ENCODE peak calls at places on chromosomes 4 and X, in five cellular contexts. L is hepatocyte, G is upper lobe of right lung, B is mammary epithelial cell, R is IMR-90. E is an unnamed sample. For H3K4me1, the result is how much of the 10 kb centered on the place peaks cover.

GRCh38 chr4:23877758-23878229 is 12.1 kb downstream of the PPARGC1A start:
- DNase-seq in L (peak), G (no peak), B (no peak), R (peak), E (no peak)

GRCh38 chrX:126551725-126552312 is 795 bp downstream of the DCAF12L1 start:
- DNase-seq in L (no peak), G (no peak), B (no peak), R (no peak), E (no peak)

GRCh38 chr4:80125252-80126177 is 52.5 kb upstream of the ANTXR2 start:
- DNase-seq in L (no peak), G (no peak), B (peak), R (peak), E (no peak)

GRCh38 chr4:91631335-91631734 is 672.4 kb upstream of the GRID2 start:
- DNase-seq in L (no peak), G (no peak), B (no peak), R (no peak), E (no peak)

GRCh38 chr4:70654605-70655011 is 11.7 kb downstream of the JCHAIN start:
- DNase-seq in L (no peak), G (no peak), B (no peak), R (peak), E (no peak)

GRCh38 chr4:76061421-76061820 is 13.1 kb upstream of the ART3 start:
- DNase-seq in L (no peak), G (no peak), B (no peak), R (no peak), E (no peak)

GRCh38 chr4:45662996-45663395 is 460.9 kb downstream of the GABRG1 start:
- DNase-seq in L (peak), G (no peak), B (peak), R (no peak), E (peak)

GRCh38 chr4:149347139-149347538 is 468.5 kb downstream of the IQCM start:
- DNase-seq in L (no peak), G (no peak), B (no peak), R (peak), E (no peak)

GRCh38 chrX:57669961-57670360 is 10.1 kb downstream of the NLRP2B start:
- DNase-seq in L (no peak), G (no peak), B (no peak), R (no peak), E (no peak)

GRCh38 chr4:1655676-1656075 is 28.4 kb downstream of the FAM53A start:
- DNase-seq in L (no peak), G (no peak), B (no peak), R (no peak), E (no peak)

GRCh38 chr4:83320548-83320947 is 14.1 kb downstream of the HPSE start:
- DNase-seq in L (no peak), G (peak), B (peak), R (peak), E (peak)

GRCh38 chrX:69128573-69128972 is 36.7 kb downstream of the PJA1 start:
- DNase-seq in L (no peak), G (peak), B (no peak), R (no peak), E (no peak)

GRCh38 chr4:95023110-95023509 is 265.4 kb downstream of the BMPR1B start:
- DNase-seq in L (no peak), G (no peak), B (no peak), R (peak), E (no peak)

GRCh38 chr4:185589067-185589844 is 53.9 kb upstream of the PDLIM3 start:
- DNase-seq in L (no peak), G (no peak), B (no peak), R (peak), E (no peak)

GRCh38 chr4:101724093-101724492 is 66.4 kb upstream of the BANK1 start:
- DNase-seq in L (no peak), G (no peak), B (no peak), R (no peak), E (no peak)

GRCh38 chr4:69881173-69881773 is 21.3 kb upstream of the SULT1E1 start:
- DNase-seq in L (peak), G (no peak), B (peak), R (peak), E (no peak)

GRCh38 chrX:115344885-115345653 is 55.6 kb downstream of the LUZP4 start:
- DNase-seq in L (peak), G (peak), B (peak), R (peak), E (peak)

GRCh38 chrX:130895299-130895698 is 7.7 kb downstream of the ENOX2 start:
- DNase-seq in L (no peak), G (no peak), B (no peak), R (peak), E (no peak)

GRCh38 chrX:119654112-119654531 is 38.8 kb downstream of the SEPTIN6 start:
- DNase-seq in L (peak), G (no peak), B (no peak), R (peak), E (peak)

GRCh38 chr4:109803924-109804571 is 2.2 kb upstream of the CFI start:
- DNase-seq in L (peak), G (no peak), B (peak), R (peak), E (no peak)

GRCh38 chr4:99921174-99921573 is 25.2 kb downstream of the DNAJB14 start:
- DNase-seq in L (no peak), G (no peak), B (no peak), R (no peak), E (no peak)

GRCh38 chr4:40349561-40350198 is 14.5 kb downstream of the CHRNA9 start:
- DNase-seq in L (peak), G (no peak), B (no peak), R (peak), E (no peak)

GRCh38 chr4:139735381-139736256 is 70.0 kb downstream of the MGST2 start:
- DNase-seq in L (peak), G (peak), B (no peak), R (no peak), E (no peak)

GRCh38 chrX:40524423-40524822 is 56.3 kb upstream of the ATP6AP2 start:
- DNase-seq in L (no peak), G (no peak), B (no peak), R (no peak), E (no peak)

GRCh38 chrX:18424482-18425198 is 768 bp upstream of the CDKL5 start:
- DNase-seq in L (peak), G (peak), B (peak), R (peak), E (no peak)

GRCh38 chr4:169225058-169225751 is 45.6 kb downstream of the SH3RF1 start:
- DNase-seq in L (peak), G (no peak), B (peak), R (peak), E (peak)

GRCh38 chrX:104913348-104913747 is 307.1 kb downstream of the TEX13A start:
- DNase-seq in L (peak), G (no peak), B (no peak), R (no peak), E (no peak)

GRCh38 chrX:135625995-135626394 is 87.4 kb upstream of the CT45A1 start:
- DNase-seq in L (peak), G (no peak), B (no peak), R (no peak), E (no peak)

GRCh38 chrX:16138108-16138427 is 14.7 kb downstream of the GRPR start:
- DNase-seq in L (peak), G (no peak), B (no peak), R (no peak), E (no peak)

GRCh38 chrX:105460366-105460765 is 239.9 kb upstream of the TEX13A start:
- DNase-seq in L (no peak), G (no peak), B (peak), R (no peak), E (no peak)

GRCh38 chr4:142463195-142463594 is 382.9 kb downstream of the INPP4B start:
- DNase-seq in L (no peak), G (no peak), B (no peak), R (no peak), E (no peak)

GRCh38 chr4:17794730-17795129 is 13.3 kb upstream of the FAM184B start:
- DNase-seq in L (no peak), G (no peak), B (no peak), R (no peak), E (no peak)
- H3K4me1 ChIP-seq in L (under half), G (under half), B (under half), R (under half), E (under half)

GRCh38 chr4:138217567-138217966 is 24.6 kb downstream of the SLC7A11 start:
- DNase-seq in L (no peak), G (no peak), B (no peak), R (no peak), E (no peak)
- H3K4me1 ChIP-seq in L (under half), G (under half), B (under half), R (under half), E (under half)

DNA sequence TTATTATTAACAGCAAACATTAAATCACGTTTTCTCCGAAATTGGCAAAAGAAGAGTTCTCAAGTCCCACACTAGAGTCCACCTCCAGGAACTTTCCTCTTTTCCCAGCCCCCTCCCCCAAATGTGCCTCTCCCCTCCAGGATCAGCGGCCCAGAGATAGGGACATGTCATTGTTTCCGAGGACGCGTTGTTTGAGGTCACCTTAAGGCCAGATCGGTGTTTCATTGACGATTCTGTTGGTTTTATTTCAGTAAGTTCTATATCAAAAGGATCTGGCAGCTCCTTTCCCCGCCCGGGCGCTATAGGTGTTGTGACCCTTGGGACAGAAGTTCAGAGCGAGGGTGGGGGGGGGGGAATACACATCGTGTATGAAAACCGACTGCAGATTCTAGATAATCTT is 938 bp upstream of the MSX1 start:
- DNase-seq in L (no peak), G (peak), B (no peak), R (no peak), E (no peak)
- H3K4me1 ChIP-seq in L (under half), G (under half), B (under half), R (under half), E (under half)

GRCh38 chr4:113445286-113445685 is 316.3 kb downstream of the CAMK2D start:
- DNase-seq in L (peak), G (no peak), B (peak), R (peak), E (peak)

GRCh38 chr4:113442821-113443220 is 318.7 kb downstream of the CAMK2D start:
- DNase-seq in L (no peak), G (no peak), B (no peak), R (no peak), E (no peak)

GRCh38 chr4:113447061-113447460 is 314.5 kb downstream of the CAMK2D start:
- DNase-seq in L (no peak), G (no peak), B (peak), R (no peak), E (no peak)

GRCh38 chr4:113446019-113446418 is 315.5 kb downstream of the CAMK2D start:
- DNase-seq in L (no peak), G (no peak), B (peak), R (peak), E (peak)

DNA sequence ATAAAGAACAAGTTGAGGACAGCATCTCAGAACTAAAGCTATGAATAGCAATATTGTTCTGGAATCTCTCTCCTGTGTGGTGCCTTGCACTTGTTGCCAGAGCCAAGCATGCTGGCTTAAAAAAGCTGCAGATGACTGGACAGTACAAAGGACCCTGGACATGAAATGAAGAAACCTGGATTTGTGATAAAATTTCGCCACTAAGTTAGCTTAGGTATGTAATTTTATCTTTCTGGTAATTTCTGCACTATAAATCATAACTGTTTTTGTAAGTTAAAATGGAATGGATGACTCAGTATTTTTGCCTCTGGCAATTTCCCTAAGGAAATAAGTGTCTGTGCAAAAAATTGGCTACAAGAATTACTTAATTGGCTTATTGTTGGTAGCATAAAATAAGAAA is 317.2 kb downstream of the CAMK2D start:
- DNase-seq in L (no peak), G (no peak), B (peak), R (peak), E (peak)
- H3K4me1 ChIP-seq in L (under half), G (under half), B (under half), R (under half), E (under half)

DNA sequence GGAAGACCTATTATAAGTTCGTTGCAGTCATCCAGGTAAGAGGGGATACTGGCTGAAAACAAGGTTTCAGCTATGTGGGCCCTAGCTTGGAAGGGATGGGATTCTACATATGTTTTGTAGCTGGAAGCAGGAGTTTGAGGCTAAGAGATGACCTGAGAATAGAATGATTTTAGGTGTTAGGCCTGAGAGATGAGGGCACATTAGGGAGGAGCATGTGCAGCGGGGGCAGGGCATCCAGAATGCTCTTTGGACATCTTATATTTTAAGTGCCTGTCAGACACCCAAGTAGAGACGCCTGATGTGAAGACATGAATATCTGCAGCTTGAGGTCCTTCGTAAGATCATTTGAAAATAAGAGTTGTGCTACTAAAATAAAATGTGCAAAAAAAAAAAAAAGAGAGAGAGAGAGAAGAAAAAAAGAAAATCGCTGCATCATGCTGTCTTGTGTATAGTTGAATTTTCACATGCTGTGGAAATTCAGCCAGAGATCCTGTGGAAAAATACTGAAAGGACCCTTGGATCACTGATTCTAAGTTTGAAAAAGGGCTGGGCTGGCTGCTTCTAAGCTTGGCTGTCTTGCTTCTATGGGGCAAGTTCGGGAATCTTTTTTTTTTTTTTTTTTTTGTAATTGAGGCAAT is 340.9 kb upstream of the GATB start:
- DNase-seq in L (no peak), G (no peak), B (no peak), R (no peak), E (no peak)
- H3K4me1 ChIP-seq in L (under half), G (under half), B (under half), R (under half), E (under half)

GRCh38 chr4:152609460-152609859 is 70.3 kb downstream of the TMEM154 start:
- DNase-seq in L (no peak), G (no peak), B (no peak), R (no peak), E (no peak)
- H3K4me1 ChIP-seq in L (under half), G (under half), B (under half), R (under half), E (under half)

GRCh38 chr4:114601304-114602052 is 2.9 kb downstream of the UGT8 start:
- DNase-seq in L (no peak), G (no peak), B (no peak), R (no peak), E (no peak)

GRCh38 chr4:114598191-114599121 is at the start of gene UGT8:
- DNase-seq in L (peak), G (peak), B (peak), R (no peak), E (no peak)

GRCh38 chr4:114599231-114600065 is 841 bp downstream of the UGT8 start:
- DNase-seq in L (peak), G (peak), B (peak), R (no peak), E (peak)

GRCh38 chr4:114600066-114600552 is 1.5 kb downstream of the UGT8 start:
- DNase-seq in L (no peak), G (no peak), B (no peak), R (no peak), E (no peak)

DNA sequence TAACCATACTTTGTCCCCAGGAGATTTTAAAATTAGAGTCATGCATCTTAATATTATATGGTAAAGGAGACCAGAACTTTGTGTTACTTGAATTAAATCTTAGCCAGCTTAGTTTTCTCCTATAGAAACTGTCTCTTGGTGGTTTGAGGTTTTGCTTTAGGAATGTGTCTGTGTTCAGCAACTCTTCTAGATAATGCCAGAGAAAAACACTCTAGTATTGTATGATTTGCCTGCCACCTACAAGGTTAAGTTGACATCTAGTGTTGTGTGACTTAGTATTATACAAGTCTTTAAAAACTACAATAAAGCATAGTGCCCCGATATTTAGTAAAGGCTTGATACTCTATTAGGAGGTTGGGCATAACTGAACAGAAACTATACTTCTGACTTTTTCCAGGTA is 2.1 kb downstream of the UGT8 start:
- DNase-seq in L (no peak), G (no peak), B (no peak), R (no peak), E (no peak)
- H3K4me1 ChIP-seq in L (under half), G (under half), B (under half), R (under half), E (under half)